ENCODE peak calls at places on chromosome 4, in nine cellular contexts. X is cardiac muscle cell, J is AG04449, D is IMR-90, I is colonic mucosa, Q is foreskin fibroblast, M is astrocyte of the cerebellum, L is K562, G is GM23338. F is an unnamed sample.

GRCh38 chr4:167183036-167183435 is 51.3 kb downstream of the SPOCK3 start:
- DNase-seq in X (no peak), J (no peak), D (no peak), I (no peak), Q (no peak), M (no peak), L (no peak), G (no peak), F (no peak)

GRCh38 chr4:54687887-54688841 is 30.4 kb downstream of the KIT start:
- DNase-seq in X (no peak), J (peak), D (peak), I (no peak), Q (peak), M (peak), L (no peak), G (no peak), F (no peak)

GRCh38 chr4:76548704-76549103 is 113.7 kb downstream of the SHROOM3 start:
- DNase-seq in X (no peak), J (no peak), D (no peak), I (no peak), Q (no peak), M (no peak), L (no peak), G (no peak), F (no peak)

GRCh38 chr4:168628251-168628650 is 131.4 kb downstream of the PALLD start:
- DNase-seq in X (no peak), J (no peak), D (no peak), I (no peak), Q (no peak), M (no peak), L (no peak), G (no peak), F (no peak)

GRCh38 chr4:37908488-37909343 is 17.8 kb downstream of the TBC1D1 start:
- DNase-seq in X (peak), J (peak), D (peak), I (no peak), Q (peak), M (peak), L (no peak), G (no peak), F (no peak)

GRCh38 chr4:8297141-8297601 is 27.6 kb downstream of the HTRA3 start:
- DNase-seq in X (no peak), J (no peak), D (no peak), I (no peak), Q (no peak), M (no peak), L (no peak), G (no peak), F (no peak)

GRCh38 chr4:7153711-7154110 is 38.6 kb upstream of the SORCS2 start:
- DNase-seq in X (no peak), J (no peak), D (no peak), I (no peak), Q (no peak), M (no peak), L (no peak), G (no peak), F (no peak)

GRCh38 chr4:140807491-140808257 is 51.5 kb upstream of the TBC1D9 start:
- DNase-seq in X (no peak), J (peak), D (peak), I (no peak), Q (peak), M (no peak), L (no peak), G (no peak), F (peak)

GRCh38 chr4:86286729-86287128 is 73.1 kb downstream of the MAPK10 start:
- DNase-seq in X (no peak), J (no peak), D (no peak), I (no peak), Q (no peak), M (no peak), L (no peak), G (no peak), F (no peak)

GRCh38 chr4:147381749-147382148 is 99.1 kb upstream of the EDNRA start:
- DNase-seq in X (no peak), J (no peak), D (no peak), I (no peak), Q (no peak), M (no peak), L (no peak), G (no peak), F (no peak)

GRCh38 chr4:25457053-25457715 is 80.1 kb downstream of the ANAPC4 start:
- DNase-seq in X (peak), J (no peak), D (peak), I (no peak), Q (peak), M (no peak), L (no peak), G (no peak), F (peak)

GRCh38 chr4:59062970-59063369 is 1952.8 kb upstream of the IGFBP7 start:
- DNase-seq in X (no peak), J (no peak), D (no peak), I (no peak), Q (no peak), M (no peak), L (no peak), G (no peak), F (no peak)

GRCh38 chr4:85761803-85762202 is 286.9 kb downstream of the ARHGAP24 start:
- DNase-seq in X (peak), J (no peak), D (peak), I (peak), Q (peak), M (no peak), L (no peak), G (no peak), F (no peak)

GRCh38 chr4:169723207-169723606 is 34.5 kb downstream of the HPF1 start:
- DNase-seq in X (peak), J (no peak), D (no peak), I (no peak), Q (peak), M (no peak), L (peak), G (peak), F (no peak)

GRCh38 chr4:123746981-123747380 is 350.4 kb downstream of the SPRY1 start:
- DNase-seq in X (peak), J (no peak), D (no peak), I (no peak), Q (no peak), M (no peak), L (no peak), G (peak), F (no peak)

GRCh38 chr4:139761461-139761860 is 95.8 kb downstream of the MGST2 start:
- DNase-seq in X (no peak), J (no peak), D (peak), I (no peak), Q (peak), M (no peak), L (peak), G (peak), F (no peak)

GRCh38 chr4:8831221-8832129 is 40.2 kb downstream of the HMX1 start:
- DNase-seq in X (no peak), J (no peak), D (no peak), I (peak), Q (no peak), M (no peak), L (no peak), G (no peak), F (no peak)

GRCh38 chr4:11650801-11651596 is 222.3 kb upstream of the HS3ST1 start:
- DNase-seq in X (peak), J (no peak), D (peak), I (no peak), Q (peak), M (peak), L (no peak), G (no peak), F (no peak)

GRCh38 chr4:19983072-19983471 is 268.6 kb upstream of the SLIT2 start:
- DNase-seq in X (peak), J (peak), D (peak), I (no peak), Q (peak), M (peak), L (no peak), G (no peak), F (peak)

GRCh38 chr4:22502895-22503814 is 12.7 kb downstream of the ADGRA3 start:
- DNase-seq in X (peak), J (no peak), D (peak), I (no peak), Q (peak), M (no peak), L (no peak), G (no peak), F (no peak)

GRCh38 chr4:103996637-103997036 is 276.9 kb upstream of the TACR3 start:
- DNase-seq in X (peak), J (no peak), D (no peak), I (no peak), Q (no peak), M (peak), L (no peak), G (peak), F (no peak)

GRCh38 chr4:151427268-151427667 is 18.3 kb downstream of the FHIP1A start:
- DNase-seq in X (no peak), J (no peak), D (no peak), I (no peak), Q (no peak), M (no peak), L (no peak), G (no peak), F (no peak)

GRCh38 chr4:69786547-69786946 is 26.1 kb upstream of the SULT1B1 start:
- DNase-seq in X (no peak), J (no peak), D (no peak), I (no peak), Q (no peak), M (no peak), L (no peak), G (no peak), F (no peak)

GRCh38 chr4:18366762-18367358 is 345.3 kb upstream of the LCORL start:
- DNase-seq in X (peak), J (no peak), D (peak), I (no peak), Q (peak), M (peak), L (no peak), G (peak), F (no peak)

GRCh38 chr4:42750831-42751230 is 93.9 kb upstream of the ATP8A1 start:
- DNase-seq in X (no peak), J (no peak), D (no peak), I (no peak), Q (no peak), M (peak), L (no peak), G (peak), F (no peak)

GRCh38 chr4:89906787-89907521 is 12.3 kb downstream of the MMRN1 start:
- DNase-seq in X (no peak), J (no peak), D (no peak), I (no peak), Q (no peak), M (no peak), L (no peak), G (no peak), F (no peak)

GRCh38 chr4:7831330-7831729 is 108.3 kb downstream of the AFAP1 start:
- DNase-seq in X (peak), J (peak), D (peak), I (no peak), Q (peak), M (no peak), L (no peak), G (no peak), F (peak)

GRCh38 chr4:117421706-117422105 is 336.3 kb upstream of the TRAM1L1 start:
- DNase-seq in X (no peak), J (no peak), D (no peak), I (no peak), Q (no peak), M (no peak), L (no peak), G (no peak), F (no peak)

DNA sequence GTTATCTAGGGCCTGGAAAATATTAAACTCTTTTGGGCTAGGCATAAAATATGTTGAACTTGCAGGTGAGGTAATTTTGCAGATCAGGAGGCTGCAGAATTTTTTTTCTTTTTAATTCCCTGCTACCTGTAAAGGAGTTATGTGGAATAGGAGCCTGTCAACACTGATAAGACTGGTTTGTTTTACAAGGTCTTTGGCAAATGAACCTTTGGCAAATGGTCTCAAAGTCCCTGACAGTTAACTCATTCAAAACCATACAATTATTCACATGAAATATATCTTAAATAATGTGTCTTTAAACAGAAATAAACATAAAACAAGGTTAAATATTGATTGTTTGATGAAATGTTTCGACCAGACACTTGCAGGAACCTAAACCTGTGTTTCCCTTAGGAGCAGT is 340.2 kb downstream of the GASK1B start:
- DNase-seq in X (no peak), J (no peak), D (no peak), I (no peak), Q (no peak), M (no peak), L (no peak), G (no peak), F (no peak)
- H3K4me3 ChIP-seq in X (no peak), J (no peak), D (no peak), I (no peak), Q (no peak), M (no peak), L (no peak), G (no peak), F (no peak)

GRCh38 chr4:183837222-183837621 is 67.9 kb upstream of the STOX2 start:
- DNase-seq in X (no peak), J (no peak), D (no peak), I (no peak), Q (no peak), M (no peak), L (no peak), G (no peak), F (no peak)

GRCh38 chr4:183842134-183842838 is 62.8 kb upstream of the STOX2 start:
- DNase-seq in X (no peak), J (no peak), D (no peak), I (no peak), Q (no peak), M (no peak), L (no peak), G (no peak), F (no peak)

GRCh38 chr4:183841001-183841400 is 64.1 kb upstream of the STOX2 start:
- DNase-seq in X (no peak), J (no peak), D (no peak), I (no peak), Q (no peak), M (no peak), L (no peak), G (no peak), F (no peak)

GRCh38 chr4:183840311-183840710 is 64.8 kb upstream of the STOX2 start:
- DNase-seq in X (peak), J (peak), D (peak), I (peak), Q (peak), M (peak), L (peak), G (peak), F (peak)

GRCh38 chr4:183838987-183839712 is 66.0 kb upstream of the STOX2 start:
- DNase-seq in X (peak), J (no peak), D (peak), I (no peak), Q (peak), M (peak), L (no peak), G (peak), F (no peak)
- TF ChIP-seq CTCF in X (peak), J (no peak), D (peak), I (no peak), Q (no peak), M (peak), L (no peak), G (peak), F (peak)

DNA sequence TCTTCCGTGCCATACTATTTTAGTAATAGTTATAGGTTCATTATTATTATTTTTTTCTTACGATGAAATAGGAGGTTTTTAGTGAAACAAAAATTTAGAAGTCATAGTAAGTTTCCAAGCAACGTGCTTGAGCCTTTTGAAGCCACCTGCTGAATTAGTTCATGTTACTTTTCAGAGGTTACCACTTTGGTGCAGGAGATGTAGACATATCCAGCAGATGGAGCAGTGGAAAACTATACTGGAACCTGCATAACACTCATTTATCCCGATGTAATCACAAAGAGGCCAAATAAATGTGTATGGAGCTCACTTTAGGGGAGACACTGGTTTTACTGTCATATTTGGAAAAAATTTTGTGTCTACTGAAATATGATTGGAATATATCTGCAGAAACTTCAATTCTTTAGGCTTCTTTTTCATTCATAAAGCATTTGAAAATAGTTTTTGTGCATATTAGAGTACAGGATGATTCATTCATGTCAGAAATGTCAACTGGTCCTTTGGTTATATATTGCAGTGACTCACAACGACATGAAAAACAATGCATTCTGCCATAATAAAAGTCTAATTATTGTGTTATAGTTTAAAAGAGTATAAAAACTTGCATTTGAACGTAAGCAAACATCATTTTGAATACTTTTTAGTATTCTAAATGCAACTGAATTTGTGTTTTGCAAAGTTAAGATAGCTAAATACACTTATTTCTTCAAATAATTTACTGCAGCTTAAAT is 2182.9 kb upstream of the TENM3 start:
- DNase-seq in X (peak), J (no peak), D (peak), I (no peak), Q (peak), M (no peak), L (no peak), G (peak), F (no peak)
- H3K4me3 ChIP-seq in X (peak), J (no peak), D (no peak), I (no peak), Q (no peak), M (peak), L (no peak), G (peak), F (no peak)

GRCh38 chr4:132865458-132865857 is 283.6 kb upstream of the PCDH10 start:
- DNase-seq in X (no peak), J (no peak), D (no peak), I (no peak), Q (no peak), M (no peak), L (no peak), G (no peak), F (no peak)

GRCh38 chr4:132863619-132864018 is 285.5 kb upstream of the PCDH10 start:
- DNase-seq in X (no peak), J (no peak), D (no peak), I (no peak), Q (no peak), M (no peak), L (no peak), G (no peak), F (no peak)

GRCh38 chr4:132865922-132866321 is 283.2 kb upstream of the PCDH10 start:
- DNase-seq in X (no peak), J (no peak), D (no peak), I (no peak), Q (no peak), M (no peak), L (no peak), G (no peak), F (no peak)

GRCh38 chr4:132860976-132861375 is 288.1 kb upstream of the PCDH10 start:
- DNase-seq in X (no peak), J (no peak), D (no peak), I (no peak), Q (no peak), M (no peak), L (no peak), G (no peak), F (no peak)

GRCh38 chr4:132866616-132867015 is 282.5 kb upstream of the PCDH10 start:
- DNase-seq in X (no peak), J (no peak), D (no peak), I (no peak), Q (no peak), M (no peak), L (no peak), G (no peak), F (no peak)
- TF ChIP-seq CTCF in X (no peak), J (no peak), D (no peak), I (no peak), Q (no peak), M (no peak), L (no peak), G (no peak), F (no peak)

GRCh38 chr4:181420950-181421349 is 822.3 kb upstream of the TENM3 start:
- DNase-seq in X (no peak), J (no peak), D (no peak), I (no peak), Q (no peak), M (no peak), L (no peak), G (no peak), F (no peak)

GRCh38 chr4:181418491-181418890 is 824.7 kb upstream of the TENM3 start:
- DNase-seq in X (no peak), J (no peak), D (no peak), I (no peak), Q (no peak), M (no peak), L (no peak), G (no peak), F (no peak)

GRCh38 chr4:181416966-181417365 is 826.2 kb upstream of the TENM3 start:
- DNase-seq in X (no peak), J (no peak), D (no peak), I (no peak), Q (no peak), M (no peak), L (no peak), G (no peak), F (no peak)
- H3K4me3 ChIP-seq in X (no peak), J (no peak), D (no peak), I (no peak), Q (no peak), M (no peak), L (no peak), G (no peak), F (no peak)

GRCh38 chr4:97153042-97153441 is 990.2 kb downstream of the STPG2 start:
- DNase-seq in X (peak), J (no peak), D (no peak), I (no peak), Q (no peak), M (peak), L (no peak), G (peak), F (no peak)
- TF ChIP-seq CTCF in X (no peak), J (no peak), D (no peak), I (peak), Q (no peak), M (peak), L (no peak), G (peak), F (no peak)

F was measured in HFF-Myc.